ENCODE peak calls at places on chromosomes 12 and 14, in four cellular contexts. F is upper lobe of right lung; U is cardiac muscle cell; T is CD4-positive, alpha-beta T cell. P is an unnamed sample.

GRCh38 chr12:114311966-114312365 is 94.0 kb downstream of the TBX5 start:
- DNase-seq in F (no peak), T (no peak), U (no peak), P (no peak)

GRCh38 chr14:23022849-23023499 is 11.7 kb downstream of the PSMB5 start:
- DNase-seq in F (no peak), U (no peak), T (no peak), P (no peak)

GRCh38 chr14:23085458-23085857 is 9.5 kb downstream of the ACIN1 start:
- DNase-seq in U (no peak), T (no peak), F (no peak), P (no peak)

GRCh38 chr12:49899286-49899843 is 4.3 kb downstream of the FAIM2 start:
- DNase-seq in U (no peak), F (no peak), T (no peak), P (no peak)

GRCh38 chr14:64289571-64289970 is 4.6 kb downstream of the ESR2 start:
- DNase-seq in T (no peak), F (no peak), U (no peak), P (no peak)

GRCh38 chr12:130826151-130826801 is 12.8 kb downstream of the STX2 start:
- DNase-seq in F (peak), T (peak), U (peak), P (peak)

GRCh38 chr12:65926119-65927004 is 102.1 kb downstream of the HMGA2 start:
- DNase-seq in U (no peak), T (no peak), F (no peak), P (no peak)

GRCh38 chr14:21822109-21822508 is 148.5 kb upstream of the OR4E1 start:
- DNase-seq in F (no peak), T (no peak), U (no peak), P (no peak)

GRCh38 chr12:106109168-106109910 is 29.4 kb downstream of the NUAK1 start:
- DNase-seq in T (no peak), F (no peak), U (no peak), P (no peak)

GRCh38 chr14:52951730-52952481 is 1.1 kb upstream of the FERMT2 start:
- DNase-seq in U (peak), F (no peak), T (no peak), P (no peak)

GRCh38 chr14:90439874-90440442 is 43.1 kb downstream of the CALM1 start:
- DNase-seq in F (no peak), U (peak), T (no peak), P (no peak)

GRCh38 chr12:61037792-61038191 is 1222.4 kb upstream of the USP15 start:
- DNase-seq in F (no peak), T (no peak), U (no peak), P (no peak)

GRCh38 chr12:95790025-95790911 is at the start of gene NTN4:
- DNase-seq in U (peak), T (no peak), F (peak), P (no peak)

GRCh38 chr12:102568151-102568815 is 87.9 kb upstream of the IGF1 start:
- DNase-seq in T (no peak), F (no peak), U (no peak), P (no peak)

GRCh38 chr12:58757422-58757821 is 162.9 kb downstream of the LRIG3 start:
- DNase-seq in T (no peak), F (no peak), U (no peak), P (no peak)

GRCh38 chr12:116456307-116456641 is 102.9 kb upstream of the MAP1LC3B2 start:
- DNase-seq in F (no peak), U (no peak), T (no peak), P (no peak)

GRCh38 chr14:30608533-30609006 is 13.5 kb upstream of the SCFD1 start:
- DNase-seq in T (no peak), F (no peak), U (no peak), P (no peak)

GRCh38 chr12:64695550-64695949 is 63.7 kb downstream of the GNS start:
- DNase-seq in F (no peak), T (no peak), U (no peak), P (no peak)

GRCh38 chr12:64837427-64837826 is 13.0 kb downstream of the TBC1D30 start:
- DNase-seq in T (no peak), U (no peak), F (no peak), P (no peak)

GRCh38 chr12:81668475-81668874 is 90.7 kb downstream of the PPFIA2 start:
- DNase-seq in F (no peak), U (no peak), T (no peak), P (no peak)

GRCh38 chr12:44193281-44193680 is 357.4 kb downstream of the TMEM117 start:
- DNase-seq in T (no peak), F (no peak), U (no peak), P (no peak)

GRCh38 chr12:25557830-25558436 is 4.8 kb upstream of the LMNTD1 start:
- DNase-seq in F (no peak), U (peak), T (no peak), P (peak)

GRCh38 chr12:13980548-13981295 is 680 bp downstream of the GRIN2B start:
- DNase-seq in T (no peak), U (peak), F (no peak), P (no peak)

GRCh38 chr12:118633071-118633470 is 256.7 kb downstream of the SUDS3 start:
- DNase-seq in U (peak), T (no peak), F (no peak), P (no peak)

GRCh38 chr14:73025544-73025943 is 1.4 kb downstream of the ZFYVE1 start:
- DNase-seq in T (no peak), U (no peak), F (no peak), P (no peak)

GRCh38 chr12:68234140-68234539 is 8.5 kb upstream of the IL26 start:
- DNase-seq in U (no peak), F (no peak), T (no peak), P (no peak)

GRCh38 chr14:49280566-49280965 is 305.6 kb downstream of the RPS29 start:
- DNase-seq in F (no peak), U (no peak), T (no peak), P (no peak)

GRCh38 chr14:29836395-29836794 is 91.3 kb downstream of the PRKD1 start:
- DNase-seq in U (no peak), T (no peak), F (no peak), P (no peak)

GRCh38 chr12:17334784-17335183 is 728.8 kb upstream of the LMO3 start:
- DNase-seq in T (no peak), U (no peak), F (no peak), P (no peak)

GRCh38 chr12:96907681-96908163 is 665 bp downstream of the NEDD1 start:
- DNase-seq in T (no peak), F (no peak), U (peak), P (peak)

GRCh38 chr14:81221579-81222102 is 882 bp upstream of the GTF2A1 start:
- DNase-seq in U (peak), T (no peak), F (no peak), P (no peak)

GRCh38 chr12:109736552-109737108 is 23.0 kb downstream of the FAM222A start:
- DNase-seq in U (peak), F (peak), T (peak), P (no peak)

GRCh38 chr14:104001003-104001402 is 58.7 kb upstream of the RD3L start:
- DNase-seq in F (no peak), T (no peak), U (peak), P (peak)
- TF ChIP-seq CTCF in F (peak), T (no peak), U (peak), P (peak)

GRCh38 chr14:24437020-24437735 is 5.4 kb downstream of the SDR39U1 start:
- DNase-seq in T (no peak), U (no peak), F (no peak), P (peak)
- TF ChIP-seq CTCF in T (peak), U (no peak), F (no peak), P (peak)

GRCh38 chr12:54417712-54418440 is 1.2 kb downstream of the ITGA5 start:
- DNase-seq in T (peak), F (no peak), U (no peak), P (no peak)

GRCh38 chr12:54416908-54417603 is 2.0 kb downstream of the ITGA5 start:
- DNase-seq in F (no peak), T (peak), U (no peak), P (no peak)

GRCh38 chr12:54414191-54414525 is 4.9 kb downstream of the ITGA5 start:
- DNase-seq in F (no peak), T (no peak), U (no peak), P (no peak)

GRCh38 chr12:54413284-54414190 is 5.5 kb downstream of the ITGA5 start:
- DNase-seq in U (no peak), T (peak), F (peak), P (peak)

GRCh38 chr12:54415223-54415929 is 3.7 kb downstream of the ITGA5 start:
- DNase-seq in T (no peak), F (no peak), U (no peak), P (no peak)
- TF ChIP-seq CTCF in T (no peak), F (no peak), U (no peak), P (peak)

GRCh38 chr12:57727758-57728395 is 10.7 kb downstream of the AGAP2 start:
- DNase-seq in F (no peak), T (peak), U (peak), P (no peak)

GRCh38 chr12:57726884-57727757 is 11.4 kb downstream of the AGAP2 start:
- DNase-seq in F (peak), U (peak), T (peak), P (no peak)

GRCh38 chr12:57725851-57726150 is 12.7 kb downstream of the AGAP2 start:
- DNase-seq in U (no peak), F (no peak), T (no peak), P (no peak)

GRCh38 chr12:57724936-57725740 is 13.4 kb downstream of the AGAP2 start:
- DNase-seq in F (no peak), T (no peak), U (no peak), P (peak)

DNA sequence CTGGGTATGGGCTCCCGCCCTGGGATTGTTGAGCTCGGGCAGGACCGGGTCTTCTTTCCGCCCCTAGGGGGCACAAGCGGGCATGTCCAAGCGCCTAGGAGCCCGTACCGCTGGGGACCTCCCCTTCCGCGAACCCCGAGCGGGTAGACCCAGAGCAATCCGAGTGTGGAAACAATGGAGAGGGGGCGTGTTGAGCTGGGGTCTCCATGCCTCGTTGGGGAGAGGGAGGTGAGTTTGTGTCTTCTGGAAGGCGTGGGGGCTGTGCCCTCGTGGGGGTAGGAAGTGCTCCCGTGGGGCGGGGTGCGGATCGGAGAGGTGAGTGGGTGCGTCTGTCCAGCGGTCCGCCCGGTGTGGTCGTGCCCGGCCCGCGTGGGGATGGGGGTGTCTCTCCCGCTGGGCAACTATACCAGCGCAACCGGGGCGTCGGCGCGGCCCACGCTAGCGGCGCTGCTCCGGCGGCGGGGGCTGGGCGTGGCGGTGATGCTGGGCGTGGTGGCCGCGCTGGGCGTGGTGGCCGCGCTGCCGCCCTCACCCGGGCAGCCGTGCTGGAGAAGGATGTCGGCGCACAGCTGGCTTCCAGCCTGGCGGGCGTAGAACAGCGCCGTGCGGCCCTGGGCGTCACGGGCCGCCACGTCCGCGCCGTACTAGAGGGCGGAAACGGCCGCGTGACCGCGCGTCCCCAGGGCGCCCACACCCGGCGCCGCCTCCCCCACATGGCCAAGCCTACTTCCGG is 12.2 kb downstream of the AGAP2 start:
- DNase-seq in U (peak), F (peak), T (peak), P (no peak)
- TF ChIP-seq CTCF in U (peak), F (peak), T (no peak), P (peak)

DNA sequence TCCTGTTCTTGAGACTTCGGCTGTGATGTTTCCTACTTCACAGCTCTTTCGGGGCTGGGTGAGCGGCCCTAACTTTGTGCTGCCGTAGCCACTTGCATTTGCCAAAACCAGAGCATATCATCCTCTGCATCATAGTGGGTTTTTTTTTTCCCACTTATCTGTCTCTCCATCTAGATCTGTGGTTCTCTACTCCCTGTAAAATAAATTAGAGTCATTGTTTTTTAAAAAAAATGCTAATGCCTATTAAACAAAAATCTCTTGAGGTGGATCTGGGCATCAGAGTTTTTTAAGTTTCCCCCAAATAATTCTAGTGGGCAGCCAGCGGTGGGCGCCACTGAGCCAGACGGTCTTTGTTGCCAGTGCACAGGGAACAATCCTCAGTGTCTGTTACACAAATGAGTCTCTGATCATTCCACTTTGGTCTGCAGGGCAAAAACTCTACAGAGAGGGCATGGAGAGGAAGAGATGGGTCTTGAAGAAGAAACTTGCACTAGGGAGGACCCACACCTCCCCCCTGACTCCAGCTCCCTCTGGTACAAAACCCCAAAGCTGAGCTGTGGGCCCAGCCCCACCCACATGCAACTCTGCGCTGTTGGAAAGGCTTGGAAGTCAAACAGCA is 62.4 kb upstream of the BCL2L14 start:
- DNase-seq in F (no peak), U (no peak), T (no peak), P (peak)
- TF ChIP-seq CTCF in F (peak), U (peak), T (peak), P (peak)

P was measured in OCI-LY7.